ENCODE peak calls at places on chromosomes 6 and 20, in nine cellular contexts. O is nephron progenitor cell; J is pancreas; N is stimulated activated CD4-positive, alpha-beta T cell treated with anti-CD3 and anti-CD28 coated beads, Interleukin-4, amount 100 ng/mL, for 1 hour; V is NCI-H1092 treated with DMSO at 0.1 percent for 48 hours; Z is NCI-H1105; F is tibial nerve; R is Right ventricle myocardium superior; I is stimulated activated naive B cell treated with anti-CD40 and anti-IgM and Interleukin-4, amounts not matched to agents 10 μg/mL and 1 μg/mL and 100 μg/mL, for 72 hours. X is an unnamed sample.

GRCh38 chr6:56536536-56536935 is 106.2 kb downstream of the DST start:
- DNase-seq in Z (no peak), R (no peak), O (no peak), V (no peak), I (no peak), N (no peak), F (no peak), J (no peak), X (no peak)

GRCh38 chr6:158536891-158537798 is 22.7 kb upstream of the TMEM181 start:
- DNase-seq in F (no peak), V (peak), N (no peak), J (peak), R (no peak), I (no peak), Z (peak), O (peak), X (peak)

GRCh38 chr6:2626381-2626780 is 124.3 kb downstream of the MYLK4 start:
- DNase-seq in N (no peak), O (no peak), R (no peak), I (no peak), V (no peak), F (no peak), J (no peak), Z (no peak), X (no peak)

GRCh38 chr6:47016916-47017315 is 25.2 kb downstream of the ADGRF1 start:
- DNase-seq in J (no peak), N (no peak), V (no peak), Z (no peak), I (no peak), F (no peak), R (no peak), O (no peak), X (peak)

GRCh38 chr6:168877821-168878282 is 375.8 kb downstream of the THBS2 start:
- DNase-seq in O (no peak), J (no peak), N (no peak), I (no peak), Z (peak), F (no peak), R (no peak), V (peak), X (no peak)

GRCh38 chr20:63368151-63368550 is 7.0 kb upstream of the CHRNA4 start:
- DNase-seq in V (no peak), I (no peak), J (no peak), F (no peak), R (no peak), N (no peak), O (no peak), Z (no peak), X (no peak)

GRCh38 chr6:11552390-11552789 is 14.8 kb downstream of the TMEM170B start:
- DNase-seq in J (no peak), O (no peak), R (no peak), N (no peak), Z (no peak), V (no peak), I (no peak), F (no peak), X (peak)

GRCh38 chr20:50467618-50468373 is 42.4 kb upstream of the PTPN1 start:
- DNase-seq in V (no peak), I (no peak), Z (peak), R (no peak), O (no peak), F (no peak), N (peak), J (peak), X (peak)

GRCh38 chr20:10538768-10539167 is 103.7 kb downstream of the SLX4IP start:
- DNase-seq in I (no peak), R (no peak), F (no peak), O (no peak), Z (no peak), J (no peak), V (no peak), N (no peak), X (no peak)

GRCh38 chr6:170130201-170130621 is 160.7 kb downstream of the DLL1 start:
- DNase-seq in O (no peak), I (no peak), N (no peak), J (no peak), V (peak), R (no peak), Z (no peak), F (no peak), X (no peak)

GRCh38 chr6:158769228-158769627 is 49.9 kb downstream of the EZR start:
- DNase-seq in V (peak), Z (no peak), I (no peak), F (no peak), O (no peak), N (no peak), R (peak), J (no peak), X (no peak)

GRCh38 chr6:168711049-168711640 is 270.2 kb downstream of the SMOC2 start:
- DNase-seq in N (no peak), J (no peak), V (no peak), O (no peak), I (no peak), R (no peak), Z (no peak), F (peak), X (no peak)